ENCODE peak calls at places on chromosomes 3 and 15, in seven cellular contexts. S is mesendoderm; C is lung; R is aorta; T is stomach; K is effector memory CD4-positive, alpha-beta T cell; O is transverse colon. M is an unnamed sample.
A peak's percentile ranks its signal among the peaks of the same experiment; 100 is the strongest.

GRCh38 chr3:114454592-114455251 is 160.9 kb downstream of the TIGIT start:
- DNase-seq in C (no peak), S (peak; percentile 21), R (no peak), T (no peak), K (no peak), O (no peak), M (no peak)

GRCh38 chr3:71130516-71131384 is 452.8 kb downstream of the FOXP1 start:
- DNase-seq in K (peak; percentile 57), O (peak; percentile 79), R (peak; percentile 82), C (peak; percentile 84), S (peak; percentile 67), T (peak; percentile 71), M (peak; percentile 42)

GRCh38 chr3:106006571-106006970 is 137.8 kb upstream of the CBLB start:
- DNase-seq in T (no peak), K (no peak), S (no peak), R (no peak), C (no peak), O (no peak), M (no peak)

GRCh38 chr3:127161236-127161635 is 31.7 kb upstream of the PRR23E start:
- DNase-seq in K (no peak), T (no peak), O (no peak), C (no peak), S (no peak), R (no peak), M (no peak)

GRCh38 chr15:31254431-31255175 is 72.0 kb upstream of the KLF13 start:
- DNase-seq in C (no peak), K (no peak), S (no peak), R (peak; percentile 70), O (peak; percentile 77), T (no peak), M (no peak)

GRCh38 chr15:63923993-63924950 is 90.5 kb upstream of the HERC1 start:
- DNase-seq in C (no peak), R (no peak), T (no peak), S (no peak), O (no peak), K (no peak), M (no peak)

GRCh38 chr15:70826634-70827033 is 27.3 kb downstream of the LARP6 start:
- DNase-seq in O (peak; percentile 24), S (no peak), R (peak; percentile 77), T (no peak), C (peak; percentile 39), K (no peak), M (peak; percentile 40)

GRCh38 chr3:72100626-72101187 is 315.8 kb upstream of the PROK2 start:
- DNase-seq in S (peak; percentile 83), C (peak; percentile 80), K (peak; percentile 70), R (peak; percentile 96), O (peak; percentile 85), T (peak; percentile 75), M (no peak)

GRCh38 chr3:37627951-37628620 is 233.6 kb upstream of the CTDSPL start:
- DNase-seq in S (no peak), C (no peak), T (no peak), O (no peak), K (no peak), R (no peak), M (no peak)

GRCh38 chr15:31740203-31740602 is 290.1 kb upstream of the CHRNA7 start:
- DNase-seq in C (no peak), R (no peak), T (no peak), O (no peak), S (peak; percentile 83), K (no peak), M (no peak)

GRCh38 chr3:143203848-143204247 is 84.3 kb downstream of the CHST2 start:
- DNase-seq in O (no peak), T (no peak), R (no peak), S (no peak), K (no peak), C (no peak), M (no peak)

GRCh38 chr15:85956515-85957275 is 123.0 kb upstream of the AGBL1 start:
- DNase-seq in C (no peak), T (no peak), R (no peak), O (no peak), K (no peak), S (no peak), M (no peak)

GRCh38 chr3:197541756-197542539 is 13.8 kb downstream of the BDH1 start:
- DNase-seq in T (no peak), K (no peak), O (no peak), S (peak; percentile 85), R (peak; percentile 37), C (no peak), M (no peak)

GRCh38 chr3:187969581-187969950 is 184.4 kb upstream of the LPP start:
- DNase-seq in O (no peak), K (no peak), S (no peak), T (no peak), C (no peak), R (no peak), M (no peak)

GRCh38 chr3:13325892-13326443 is 94.2 kb downstream of the NUP210 start:
- DNase-seq in T (peak; percentile 54), K (no peak), R (no peak), C (no peak), O (no peak), S (no peak), M (no peak)

GRCh38 chr3:151008699-151009098 is 36.2 kb upstream of the CLRN1 start:
- DNase-seq in T (no peak), R (no peak), O (no peak), C (no peak), S (peak; percentile 63), K (no peak), M (no peak)

GRCh38 chr15:76150508-76150907 is 90.7 kb downstream of the TMEM266 start:
- DNase-seq in T (peak; percentile 69), R (peak; percentile 80), S (no peak), C (no peak), K (no peak), O (peak; percentile 14), M (no peak)

GRCh38 chr3:72346526-72346926 is 501.7 kb downstream of the SHQ1 start:
- DNase-seq in T (no peak), O (no peak), K (no peak), S (peak; percentile 57), R (no peak), C (no peak), M (no peak)

DNA sequence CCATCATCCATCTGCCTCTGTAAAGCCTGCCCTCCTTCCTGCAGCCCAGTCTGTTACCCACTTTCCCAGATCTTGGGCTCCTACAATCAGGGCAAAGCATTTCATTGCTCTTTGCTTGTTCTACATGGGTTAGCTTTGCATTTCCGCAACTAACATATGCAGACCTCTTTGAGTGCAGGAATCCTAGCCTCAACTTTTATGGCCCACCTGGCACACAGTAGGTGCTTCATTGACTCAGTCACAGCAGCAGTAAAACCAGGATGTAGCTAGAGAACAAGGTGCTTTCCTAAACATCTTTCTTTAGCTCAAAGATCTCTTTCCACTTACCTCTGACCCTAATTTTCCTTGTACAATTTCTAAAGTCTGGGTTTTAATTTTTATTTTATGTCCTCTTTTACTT is 3.5 kb downstream of the CD80 start:
- DNase-seq in O (no peak), R (no peak), K (no peak), T (no peak), C (no peak), S (no peak), M (no peak)
- H3K4me3 ChIP-seq in O (no peak overlapping the region), R (no peak overlapping the region), K (no peak overlapping the region), T (no peak overlapping the region), C (no peak overlapping the region), S (no peak overlapping the region), M (no peak overlapping the region)

GRCh38 chr3:139327231-139327630 is 16.6 kb upstream of the MRPS22 start:
- DNase-seq in C (no peak), O (no peak), R (no peak), T (no peak), S (no peak), K (no peak), M (no peak)

GRCh38 chr3:139328356-139328755 is 15.5 kb upstream of the MRPS22 start:
- DNase-seq in O (no peak), C (no peak), R (no peak), K (no peak), T (no peak), S (no peak), M (no peak)

GRCh38 chr3:139332092-139332491 is 11.7 kb upstream of the MRPS22 start:
- DNase-seq in C (no peak), S (no peak), R (no peak), O (no peak), K (no peak), T (no peak), M (no peak)

GRCh38 chr3:139327861-139328260 is 16.0 kb upstream of the MRPS22 start:
- DNase-seq in T (no peak), C (no peak), R (no peak), S (no peak), K (no peak), O (no peak), M (no peak)

DNA sequence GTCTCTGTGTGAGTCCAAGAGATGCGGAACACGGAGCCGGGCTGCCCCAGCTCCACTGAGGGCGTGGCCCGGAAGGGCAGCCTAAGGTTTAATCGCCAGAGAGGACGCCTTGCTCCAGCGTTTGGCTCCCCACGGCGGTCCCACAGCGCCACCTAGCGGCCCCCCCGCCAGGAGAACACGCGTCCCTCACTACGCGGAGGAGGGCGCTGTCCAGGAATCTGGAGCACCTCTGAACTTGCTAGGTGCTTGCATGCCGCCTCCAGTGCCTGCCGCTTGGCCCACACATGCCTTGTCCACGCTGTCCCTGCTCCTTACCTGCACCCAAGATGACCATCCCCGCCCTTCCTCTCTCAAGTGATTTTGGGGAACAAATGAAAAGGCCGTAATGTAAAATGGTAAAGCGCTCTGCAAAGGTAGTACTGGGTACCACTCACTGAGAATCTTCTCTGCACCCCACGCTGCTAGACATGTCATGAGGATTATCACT is 14.4 kb upstream of the MRPS22 start:
- DNase-seq in T (peak; percentile 90), R (peak; percentile 90), C (peak; percentile 90), S (peak; percentile 92), K (peak; percentile 79), O (peak; percentile 92), M (peak; percentile 72)
- H3K4me3 ChIP-seq in T (peak overlapping the region; percentile 14), R (no peak overlapping the region), C (no peak overlapping the region), S (no peak overlapping the region), K (peak overlapping the region; percentile 30), O (no peak overlapping the region), M (no peak overlapping the region)

GRCh38 chr3:40042752-40043443 is 233.5 kb downstream of the MYRIP start:
- DNase-seq in R (no peak), T (no peak), K (no peak), C (no peak), S (no peak), O (no peak), M (no peak)

GRCh38 chr3:40043444-40043755 is 234.0 kb downstream of the MYRIP start:
- DNase-seq in K (no peak), R (no peak), S (no peak), C (no peak), O (no peak), T (no peak), M (no peak)

GRCh38 chr3:40044487-40044886 is 235.1 kb downstream of the MYRIP start:
- DNase-seq in K (no peak), S (no peak), T (no peak), C (no peak), O (no peak), R (no peak), M (no peak)

GRCh38 chr3:40047406-40047805 is 238.0 kb downstream of the MYRIP start:
- DNase-seq in T (no peak), S (no peak), K (no peak), R (no peak), O (no peak), C (no peak), M (no peak)

GRCh38 chr3:40046149-40046548 is 236.7 kb downstream of the MYRIP start:
- DNase-seq in K (no peak), T (no peak), R (no peak), O (no peak), S (no peak), C (no peak), M (no peak)
- H3K4me3 ChIP-seq in K (no peak overlapping the region), T (no peak overlapping the region), R (no peak overlapping the region), O (no peak overlapping the region), S (no peak overlapping the region), C (no peak overlapping the region), M (no peak overlapping the region)

GRCh38 chr15:60369696-60370095 is 28.1 kb downstream of the ANXA2 start:
- DNase-seq in S (no peak), R (no peak), C (no peak), T (no peak), O (no peak), K (no peak), M (no peak)
- H3K4me3 ChIP-seq in S (no peak overlapping the region), R (no peak overlapping the region), C (no peak overlapping the region), T (no peak overlapping the region), O (no peak overlapping the region), K (no peak overlapping the region), M (no peak overlapping the region)

M was measured in PC-9.